ENCODE peak calls at places on chromosomes 1 and 21, in five cellular contexts. C, S, Z, F and V are unnamed samples.

GRCh38 chr1:22417466-22417865 is 34.2 kb upstream of the ZBTB40 start:
- DNase-seq in C (no peak), S (no peak), Z (no peak), F (no peak), V (no peak)

GRCh38 chr21:36696640-36697472 is 2.1 kb upstream of the SIM2 start:
- DNase-seq in C (no peak), S (no peak), Z (peak; percentile 67), F (no peak), V (peak; percentile 45)

GRCh38 chr21:16084776-16085364 is 355.1 kb downstream of the USP25 start:
- DNase-seq in C (no peak), S (no peak), Z (no peak), F (no peak), V (no peak)

GRCh38 chr1:156571261-156571958 is 955 bp downstream of the IQGAP3 start:
- DNase-seq in C (peak; percentile 76), S (no peak), Z (no peak), F (no peak), V (no peak)

GRCh38 chr1:231841616-231842344 is 215.2 kb downstream of the DISC1 start:
- DNase-seq in C (no peak), S (no peak), Z (no peak), F (no peak), V (no peak)

GRCh38 chr1:76881726-76882125 is 14.4 kb downstream of the ST6GALNAC5 start:
- DNase-seq in C (no peak), S (no peak), Z (no peak), F (no peak), V (no peak)

GRCh38 chr1:29646161-29646775 is 409.9 kb downstream of the PTPRU start:
- DNase-seq in C (no peak), S (peak; percentile 50), Z (peak; percentile 55), F (no peak), V (peak; percentile 0)

GRCh38 chr1:45009956-45010854 is 919 bp downstream of the HECTD3 start:
- DNase-seq in C (no peak), S (peak; percentile 64), Z (no peak), F (no peak), V (no peak)

GRCh38 chr1:108200627-108201106 is 524 bp upstream of the SLC25A24 start:
- DNase-seq in C (peak; percentile 59), S (no peak), Z (peak; percentile 74), F (no peak), V (peak; percentile 6)

GRCh38 chr1:108201682-108202081 is 1.5 kb upstream of the SLC25A24 start:
- DNase-seq in C (no peak), S (no peak), Z (no peak), F (no peak), V (no peak)

GRCh38 chr1:108199781-108200626 is at the start of gene SLC25A24:
- DNase-seq in C (no peak), S (no peak), Z (peak; percentile 86), F (peak; percentile 31), V (peak; percentile 80)

GRCh38 chr1:108194051-108194450 is 6.1 kb downstream of the SLC25A24 start:
- DNase-seq in C (no peak), S (no peak), Z (no peak), F (no peak), V (no peak)

DNA sequence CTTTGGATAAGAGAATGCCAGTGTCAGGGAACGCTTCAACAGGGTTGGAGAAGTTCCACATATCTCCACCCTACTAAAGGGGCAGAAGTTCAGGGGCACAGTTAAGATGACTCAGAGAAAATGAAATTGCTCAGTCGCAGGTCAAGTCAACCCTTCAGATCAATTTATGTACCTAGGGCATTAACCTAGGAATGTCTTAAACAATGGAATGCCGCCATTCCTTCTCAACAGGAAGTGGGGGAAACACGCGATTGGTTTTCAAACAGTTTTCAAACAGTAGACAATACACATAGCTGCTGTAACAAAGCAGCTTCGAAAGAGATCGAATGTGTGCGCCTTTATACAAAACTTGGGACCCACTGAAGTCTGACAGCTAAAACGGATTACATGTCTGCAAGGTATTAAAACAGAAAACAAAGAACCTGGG is 899 bp downstream of the SLC25A24 start:
- DNase-seq in C (no peak), S (no peak), Z (no peak), F (no peak), V (peak; percentile 25)
- TF ChIP-seq CTCF in C (no peak), S (no peak), Z (no peak), F (no peak), V (no peak)

GRCh38 chr21:42094811-42095210 is 23.7 kb downstream of the UMODL1 start:
- DNase-seq in C (no peak), S (no peak), Z (no peak), F (no peak), V (no peak)
- TF ChIP-seq CTCF in C (peak; percentile 11), S (no peak), Z (no peak), F (no peak), V (no peak)

DNA sequence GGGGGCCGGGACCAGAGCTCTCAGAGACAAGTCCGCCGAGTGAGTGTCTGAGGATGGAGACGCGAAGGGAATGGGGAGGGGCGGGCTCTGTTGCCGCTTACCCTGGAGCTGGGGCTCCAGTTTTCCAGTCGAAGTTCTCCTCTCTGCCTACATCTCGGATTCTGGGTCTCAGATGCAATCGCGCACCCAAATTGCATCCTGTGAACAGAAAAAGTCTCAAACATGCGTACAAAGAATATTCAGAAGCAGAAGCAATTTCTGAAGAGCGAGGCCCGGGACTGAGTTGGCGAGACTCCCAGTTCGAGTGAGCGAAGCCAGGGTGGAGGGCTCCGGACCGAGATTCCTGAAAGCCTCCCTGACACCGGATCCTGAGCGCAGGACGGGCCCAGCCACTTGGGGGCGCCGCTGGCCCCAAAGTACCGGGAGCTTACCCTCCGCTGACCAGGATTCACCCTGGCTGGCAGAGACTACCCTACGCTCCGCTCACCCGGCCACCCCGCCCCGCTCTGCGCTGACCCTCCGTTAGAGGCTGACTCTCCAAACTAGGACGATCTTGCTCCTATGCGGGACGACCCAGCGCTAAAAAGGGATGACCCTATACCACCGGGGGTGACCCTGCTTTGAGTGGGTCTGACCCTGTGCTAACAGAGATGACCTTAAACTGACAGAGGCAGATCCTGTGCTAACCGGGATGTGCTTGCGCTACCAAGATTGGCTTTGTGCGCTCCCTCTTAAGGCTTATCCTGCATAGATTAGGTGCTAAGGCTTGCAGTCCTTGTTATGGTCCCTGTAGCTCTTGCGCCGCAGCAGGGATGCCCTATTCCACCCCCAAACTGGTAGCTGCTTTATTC is 12.1 kb downstream of the FOXD2 start:
- DNase-seq in C (no peak), S (no peak), Z (no peak), F (no peak), V (peak; percentile 76)
- TF ChIP-seq CTCF in C (peak; percentile 32), S (peak; percentile 17), Z (no peak), F (no peak), V (peak; percentile 50)

GRCh38 chr1:109478806-109479205 is 4.9 kb upstream of the ATXN7L2 start:
- DNase-seq in C (no peak), S (no peak), Z (peak; percentile 54), F (no peak), V (no peak)
- TF ChIP-seq CTCF in C (no peak), S (no peak), Z (no peak), F (no peak), V (no peak)

GRCh38 chr21:25561668-25562641 is 45.3 kb downstream of the MRPL39 start:
- DNase-seq in C (no peak), S (no peak), Z (peak; percentile 79), F (no peak), V (peak; percentile 60)
- TF ChIP-seq CTCF in C (peak; percentile 33), S (no peak), Z (no peak), F (no peak), V (no peak)

GRCh38 chr1:38046333-38046883 is at the start of gene POU3F1:
- DNase-seq in C (no peak), S (no peak), Z (no peak), F (no peak), V (no peak)
- TF ChIP-seq CTCF in C (no peak), S (no peak), Z (no peak), F (no peak), V (no peak)